ENCODE peak calls at places on chromosomes 13 and 19, in eight cellular contexts. J is heart left ventricle, L is HCT116, O is breast epithelium, W is thoracic aorta, Y is foreskin fibroblast, K is dorsolateral prefrontal cortex, U is fibroblast of the aortic adventitia. N is an unnamed sample.

GRCh38 chr13:50400930-50401553 is 385.8 kb downstream of the KCNRG start:
- DNase-seq in J (no peak), O (no peak), U (peak), K (peak), Y (peak), L (no peak), W (no peak), N (peak)

GRCh38 chr13:44373601-44374347 is at the start of gene SERP2:
- DNase-seq in U (peak), W (no peak), O (no peak), L (no peak), K (peak), J (peak), Y (no peak), N (no peak)

GRCh38 chr13:109667754-109668360 is 118.5 kb downstream of the IRS2 start:
- DNase-seq in J (no peak), K (no peak), U (no peak), L (no peak), Y (no peak), W (no peak), O (peak), N (no peak)

GRCh38 chr19:46471116-46471733 is at the start of gene PNMA8A:
- DNase-seq in U (peak), J (peak), K (peak), O (peak), Y (peak), L (no peak), W (peak), N (peak)

GRCh38 chr19:29715695-29716581 is 877 bp upstream of the C19orf12 start:
- DNase-seq in J (no peak), U (peak), W (no peak), Y (no peak), K (no peak), L (no peak), O (no peak), N (peak)

GRCh38 chr19:17441241-17442135 is 7.0 kb downstream of the TMEM221 start:
- DNase-seq in W (no peak), L (no peak), K (no peak), U (peak), O (no peak), J (no peak), Y (peak), N (peak)

GRCh38 chr19:36719687-36720556 is 32.5 kb downstream of the ZNF567 start:
- DNase-seq in W (no peak), J (no peak), K (no peak), O (no peak), U (peak), Y (no peak), L (no peak), N (peak)

GRCh38 chr19:38657633-38658222 is 10.3 kb downstream of the ACTN4 start:
- DNase-seq in K (no peak), Y (peak), W (no peak), U (peak), J (no peak), O (no peak), L (peak), N (peak)

GRCh38 chr19:34265221-34265650 is 10.9 kb downstream of the GARRE1 start:
- DNase-seq in L (no peak), W (no peak), J (peak), U (no peak), K (no peak), Y (no peak), O (peak), N (no peak)

GRCh38 chr13:70249332-70250064 is 141.2 kb upstream of the KLHL1 start:
- DNase-seq in L (peak), K (no peak), U (no peak), J (no peak), O (no peak), Y (no peak), W (no peak), N (peak)

GRCh38 chr13:35621989-35622388 is 145.5 kb upstream of the MAB21L1 start:
- DNase-seq in W (no peak), U (peak), J (no peak), O (no peak), Y (peak), K (no peak), L (no peak), N (peak)

GRCh38 chr13:90171649-90172048 is 1175.8 kb upstream of the MIR17HG start:
- DNase-seq in Y (no peak), O (no peak), L (no peak), U (no peak), J (no peak), W (no peak), K (no peak), N (peak)

GRCh38 chr13:83877901-83878300 is 4.4 kb downstream of the SLITRK1 start:
- DNase-seq in W (no peak), U (no peak), L (no peak), J (no peak), O (no peak), Y (no peak), K (no peak), N (no peak)

GRCh38 chr19:31560021-31560770 is 211.0 kb upstream of the TSHZ3 start:
- DNase-seq in O (no peak), K (no peak), Y (no peak), U (peak), W (no peak), L (no peak), J (no peak), N (no peak)

GRCh38 chr19:3350014-3350663 is 16.2 kb upstream of the NFIC start:
- DNase-seq in W (no peak), Y (no peak), L (no peak), J (no peak), K (no peak), U (no peak), O (no peak), N (peak)

GRCh38 chr19:47598407-47599349 is 10.3 kb upstream of the BICRA start:
- DNase-seq in W (peak), L (peak), K (peak), U (peak), J (peak), O (peak), Y (peak), N (peak)

GRCh38 chr13:85228692-85229091 is 570.5 kb downstream of the SLITRK6 start:
- DNase-seq in W (no peak), Y (no peak), L (no peak), K (no peak), O (no peak), J (no peak), U (no peak), N (no peak)

DNA sequence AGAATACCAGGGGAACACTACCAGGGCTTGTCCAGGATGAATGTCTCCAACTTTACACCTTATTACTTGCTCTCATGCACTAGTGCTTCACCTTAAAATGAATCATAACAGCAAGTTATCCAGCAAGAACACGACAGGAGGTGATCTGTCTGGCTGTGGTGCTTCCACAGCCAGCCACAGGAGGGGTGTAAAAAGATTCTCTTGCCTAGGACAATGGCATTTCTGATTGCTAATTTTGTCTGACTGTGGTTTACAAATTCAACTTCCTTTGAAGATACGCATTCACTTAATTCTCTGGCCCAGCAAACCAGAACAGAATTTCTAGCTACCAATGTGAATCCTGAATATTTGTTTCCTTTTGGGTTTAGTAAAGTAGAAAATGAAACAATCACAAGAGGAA is 23.1 kb upstream of the COG3 start:
- DNase-seq in W (no peak), O (no peak), K (no peak), U (peak), J (no peak), L (no peak), Y (peak), N (peak)
- TF ChIP-seq CTCF in W (no peak), O (no peak), K (no peak), U (peak), J (no peak), L (no peak), Y (peak), N (peak)

GRCh38 chr13:99066219-99066618 is 88.4 kb upstream of the DOCK9 start:
- DNase-seq in Y (no peak), L (no peak), O (no peak), J (no peak), K (no peak), W (no peak), U (no peak), N (no peak)

GRCh38 chr13:99063952-99064351 is 86.1 kb upstream of the DOCK9 start:
- DNase-seq in K (no peak), U (no peak), O (no peak), L (no peak), J (no peak), Y (no peak), W (no peak), N (peak)

GRCh38 chr13:99064624-99065249 is 86.9 kb upstream of the DOCK9 start:
- DNase-seq in J (no peak), U (no peak), W (no peak), L (no peak), O (no peak), Y (no peak), K (no peak), N (no peak)

GRCh38 chr13:99067160-99067985 is 89.5 kb upstream of the DOCK9 start:
- DNase-seq in Y (peak), U (peak), O (no peak), L (peak), K (no peak), W (no peak), J (no peak), N (peak)

GRCh38 chr13:99065250-99066015 is 87.6 kb upstream of the DOCK9 start:
- DNase-seq in O (no peak), U (no peak), J (no peak), L (no peak), K (no peak), W (no peak), Y (no peak), N (no peak)
- H3K4me3 ChIP-seq in O (no peak), U (no peak), J (no peak), L (no peak), K (no peak), W (no peak), Y (no peak), N (no peak)

DNA sequence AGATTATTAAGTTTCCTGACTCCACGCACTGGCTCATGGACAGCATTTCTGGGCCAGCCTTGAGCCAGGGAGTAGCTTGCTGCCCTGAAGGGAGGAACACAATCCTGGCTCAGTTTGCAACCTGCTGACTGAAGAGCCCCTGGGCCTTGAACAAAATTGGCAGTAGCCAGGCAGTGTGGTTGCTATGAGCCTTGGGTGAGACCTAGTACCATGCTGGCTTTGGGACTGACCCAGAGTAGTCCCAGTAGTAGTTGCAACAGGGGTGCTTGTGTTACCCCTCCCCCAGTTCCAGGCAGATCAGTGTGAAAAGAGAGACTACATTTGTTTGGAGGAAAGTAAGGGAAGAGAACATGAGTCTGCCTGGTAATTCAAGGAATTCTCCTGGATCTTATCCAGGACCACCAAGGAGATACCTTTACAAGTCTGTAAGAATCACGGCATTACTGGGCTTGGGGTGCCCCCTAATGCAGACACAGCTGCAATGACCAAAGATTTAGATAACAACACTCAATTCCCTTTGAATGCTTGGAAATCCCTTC is 22.0 kb downstream of the ITGBL1 start:
- DNase-seq in Y (no peak), U (peak), L (no peak), W (no peak), J (no peak), K (peak), O (peak), N (peak)
- TF ChIP-seq CTCF in Y (peak), U (peak), L (no peak), W (peak), J (no peak), K (peak), O (no peak), N (peak)

DNA sequence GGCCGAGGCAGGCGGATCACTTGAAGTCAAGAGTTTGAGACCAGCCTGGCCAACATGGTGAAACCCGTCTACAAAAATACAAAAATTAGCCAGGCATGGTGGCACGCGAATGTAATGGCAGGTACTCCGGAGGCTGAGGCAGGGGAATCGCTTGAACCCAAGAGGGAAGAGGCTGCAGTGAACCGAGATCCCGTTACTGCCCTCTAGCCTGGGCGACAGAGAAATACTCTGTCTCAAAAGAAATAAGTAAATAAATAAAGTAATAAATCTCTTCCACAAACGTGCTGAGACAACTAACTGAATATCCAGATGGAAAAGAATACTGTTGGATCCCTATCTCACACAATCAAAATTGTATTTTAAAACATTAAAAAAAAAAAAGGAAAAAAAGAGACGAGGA is 807 bp upstream of the ZNF813 start:
- DNase-seq in W (no peak), Y (no peak), K (no peak), U (no peak), J (no peak), O (no peak), L (no peak), N (no peak)
- H3K4me3 ChIP-seq in W (peak), Y (peak), K (peak), U (peak), J (peak), O (peak), L (no peak), N (peak)

GRCh38 chr13:45833242-45833641 is 18.3 kb downstream of the SIAH3 start:
- DNase-seq in L (no peak), Y (no peak), J (no peak), K (no peak), O (no peak), W (no peak), U (peak), N (no peak)

GRCh38 chr13:45831851-45832250 is 19.7 kb downstream of the SIAH3 start:
- DNase-seq in J (no peak), W (no peak), Y (no peak), K (no peak), L (no peak), U (no peak), O (no peak), N (no peak)

GRCh38 chr13:45838171-45838745 is 13.3 kb downstream of the SIAH3 start:
- DNase-seq in O (no peak), W (no peak), Y (no peak), U (no peak), L (no peak), K (no peak), J (no peak), N (no peak)

GRCh38 chr13:45833663-45834062 is 17.9 kb downstream of the SIAH3 start:
- DNase-seq in J (peak), Y (peak), W (no peak), O (peak), U (peak), K (peak), L (peak), N (peak)

GRCh38 chr13:45834411-45834994 is 17.1 kb downstream of the SIAH3 start:
- DNase-seq in Y (no peak), K (no peak), O (no peak), L (no peak), J (no peak), W (no peak), U (no peak), N (no peak)
- TF ChIP-seq CTCF in Y (no peak), K (no peak), O (no peak), L (no peak), J (no peak), W (no peak), U (no peak), N (no peak)

GRCh38 chr19:58098682-58098998 is 609 bp upstream of the ZSCAN18 start:
- DNase-seq in Y (no peak), O (no peak), U (no peak), W (no peak), L (no peak), K (no peak), J (no peak), N (no peak)
- H3K4me3 ChIP-seq in Y (peak), O (peak), U (peak), W (peak), L (no peak), K (peak), J (peak), N (peak)

DNA sequence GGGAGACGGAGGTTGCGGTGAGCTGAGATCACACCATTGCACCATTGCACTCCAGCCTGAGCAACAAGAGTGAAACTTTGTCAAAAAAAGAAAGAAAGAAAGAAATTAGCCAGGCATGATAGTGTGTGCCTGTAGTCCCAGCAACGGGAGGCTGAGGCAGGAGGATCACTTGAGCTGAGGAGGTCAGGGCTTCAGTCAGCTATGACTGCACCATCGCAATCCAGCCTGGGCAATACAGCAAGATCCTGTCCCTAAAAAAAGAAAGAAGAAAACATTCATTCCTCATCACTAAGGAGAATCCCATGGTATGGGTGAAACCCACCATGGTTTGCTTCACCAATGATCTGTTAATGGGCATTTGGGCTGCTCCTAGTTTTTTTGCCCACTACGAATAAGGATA is 13.0 kb upstream of the AP1M2 start:
- DNase-seq in L (no peak), Y (no peak), J (no peak), W (no peak), U (no peak), K (no peak), O (no peak), N (no peak)
- TF ChIP-seq CTCF in L (no peak), Y (no peak), J (no peak), W (no peak), U (no peak), K (no peak), O (no peak), N (no peak)

GRCh38 chr19:6092329-6093286 is 17.7 kb downstream of the RFX2 start:
- DNase-seq in W (peak), K (peak), U (peak), O (peak), L (peak), J (peak), Y (peak), N (peak)
- H3K4me3 ChIP-seq in W (peak), K (peak), U (peak), O (peak), L (peak), J (peak), Y (peak), N (peak)

GRCh38 chr19:18785179-18786124 is 5.7 kb downstream of the COMP start:
- DNase-seq in J (peak), K (peak), W (no peak), U (peak), O (no peak), Y (peak), L (peak), N (peak)

GRCh38 chr19:18781885-18782527 is 9.1 kb downstream of the COMP start:
- DNase-seq in L (no peak), J (no peak), K (no peak), Y (no peak), U (no peak), O (no peak), W (no peak), N (no peak)

GRCh38 chr19:18782559-18783225 is 8.4 kb downstream of the COMP start:
- DNase-seq in Y (no peak), L (no peak), U (no peak), K (no peak), O (no peak), J (no peak), W (no peak), N (no peak)

GRCh38 chr19:18783958-18784785 is 6.9 kb downstream of the COMP start:
- DNase-seq in K (no peak), J (no peak), O (no peak), Y (no peak), L (no peak), W (no peak), U (no peak), N (no peak)

DNA sequence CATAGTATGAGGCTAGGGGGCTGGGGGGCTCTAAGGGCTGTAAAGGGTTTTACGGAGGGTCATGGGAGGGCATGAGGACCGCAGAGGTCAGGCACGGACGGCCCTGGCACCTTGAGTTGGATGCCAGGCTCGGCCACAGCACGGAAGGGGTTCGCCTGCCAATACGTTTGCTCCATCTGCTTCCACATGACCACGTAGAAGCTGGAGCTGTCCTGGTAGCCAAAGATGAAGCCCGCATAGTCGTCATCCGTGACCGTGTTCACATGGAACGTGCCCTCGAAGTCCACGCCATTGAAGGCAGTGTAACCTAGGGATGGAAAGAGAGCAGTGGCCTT is 6.4 kb downstream of the COMP start:
- DNase-seq in Y (no peak), U (no peak), W (no peak), J (no peak), O (no peak), K (no peak), L (no peak), N (no peak)
- TF ChIP-seq CTCF in Y (no peak), U (no peak), W (no peak), J (no peak), O (no peak), K (no peak), L (no peak), N (no peak)